ENCODE peak calls at places on chromosomes 5 and 9, in four cellular contexts. J is right cardiac atrium, H is HCT116, N is right lobe of liver. I is an unnamed sample.

GRCh38 chr5:54217826-54218503 is 92.4 kb downstream of the ARL15 start:
- DNase-seq in N (peak; percentile 48), J (no peak), H (peak; percentile 39), I (no peak)

GRCh38 chr9:15154677-15155076 is 152.3 kb downstream of the TTC39B start:
- DNase-seq in H (no peak), J (no peak), N (no peak), I (no peak)

GRCh38 chr5:89343666-89344065 is 460.7 kb upstream of the MEF2C start:
- DNase-seq in N (no peak), J (no peak), H (no peak), I (no peak)

GRCh38 chr9:133640580-133641395 is 4.6 kb downstream of the DBH start:
- DNase-seq in J (no peak), N (no peak), H (no peak), I (no peak)

GRCh38 chr5:122743231-122743630 is 31.6 kb upstream of the SNX2 start:
- DNase-seq in N (no peak), H (no peak), J (no peak), I (no peak)

GRCh38 chr5:63398346-63398745 is 563.9 kb downstream of the HTR1A start:
- DNase-seq in J (no peak), H (no peak), N (no peak), I (no peak)

GRCh38 chr9:88660611-88661010 is 125.6 kb downstream of the NXNL2 start:
- DNase-seq in H (peak; percentile 12), J (no peak), N (no peak), I (no peak)

GRCh38 chr9:135085830-135086546 is 1.5 kb upstream of the OLFM1 start:
- DNase-seq in H (peak; percentile 54), N (peak; percentile 79), J (peak; percentile 90), I (peak; percentile 92)

GRCh38 chr5:84779206-84779605 is 394.5 kb upstream of the EDIL3 start:
- DNase-seq in H (no peak), N (no peak), J (no peak), I (no peak)

GRCh38 chr5:1759378-1759970 is 40.2 kb downstream of the MRPL36 start:
- DNase-seq in H (no peak), J (peak; percentile 9), N (peak; percentile 28), I (no peak)

GRCh38 chr9:34498511-34498910 is 24.3 kb downstream of the ENHO start:
- DNase-seq in H (no peak), N (no peak), J (no peak), I (no peak)

GRCh38 chr9:121984726-121985402 is 108.2 kb downstream of the TTLL11 start:
- DNase-seq in H (no peak), J (no peak), N (no peak), I (no peak)

GRCh38 chr5:127968998-127969397 is 114.6 kb upstream of the SLC12A2 start:
- DNase-seq in N (no peak), H (no peak), J (no peak), I (no peak)

GRCh38 chr5:143870871-143871632 is 59.1 kb downstream of the HMHB1 start:
- DNase-seq in H (no peak), J (no peak), N (no peak), I (no peak)

GRCh38 chr9:89639367-89639795 is 34.6 kb downstream of the GADD45G start:
- DNase-seq in H (no peak), N (peak; percentile 74), J (peak; percentile 93), I (no peak)

GRCh38 chr5:10332301-10332700 is 21.2 kb upstream of the MARCHF6 start:
- DNase-seq in N (no peak), J (no peak), H (no peak), I (no peak)
- H3K27ac ChIP-seq in N (peak overlapping the region; percentile 68), J (peak overlapping the region; percentile 81), H (no peak overlapping the region), I (no peak overlapping the region)

GRCh38 chr9:137417161-137418021 is 5.6 kb downstream of the EXD3 start:
- DNase-seq in H (no peak), N (no peak), J (peak; percentile 71), I (no peak)

GRCh38 chr9:137416006-137416562 is 6.9 kb downstream of the EXD3 start:
- DNase-seq in N (no peak), H (no peak), J (no peak), I (no peak)

GRCh38 chr9:137412431-137412830 is 10.5 kb downstream of the EXD3 start:
- DNase-seq in J (peak; percentile 56), N (no peak), H (no peak), I (no peak)

GRCh38 chr9:137415451-137415850 is 7.5 kb downstream of the EXD3 start:
- DNase-seq in J (no peak), H (no peak), N (no peak), I (no peak)

GRCh38 chr9:137416563-137417151 is 6.3 kb downstream of the EXD3 start:
- DNase-seq in N (no peak), H (no peak), J (peak; percentile 64), I (no peak)
- H3K4me3 ChIP-seq in N (no peak overlapping the region), H (no peak overlapping the region), J (no peak overlapping the region), I (peak overlapping the region; percentile 45)

GRCh38 chr5:132389051-132389331 is 19.5 kb downstream of the SLC22A5 start:
- DNase-seq in N (no peak), J (no peak), H (no peak), I (no peak)
- H3K4me1 ChIP-seq in N (no peaks in the 10 kb centered on the region), J (peaks cover 10% of the 10 kb centered on the region), H (peaks cover 61% of the 10 kb centered on the region), I (peaks cover 48% of the 10 kb centered on the region)

DNA sequence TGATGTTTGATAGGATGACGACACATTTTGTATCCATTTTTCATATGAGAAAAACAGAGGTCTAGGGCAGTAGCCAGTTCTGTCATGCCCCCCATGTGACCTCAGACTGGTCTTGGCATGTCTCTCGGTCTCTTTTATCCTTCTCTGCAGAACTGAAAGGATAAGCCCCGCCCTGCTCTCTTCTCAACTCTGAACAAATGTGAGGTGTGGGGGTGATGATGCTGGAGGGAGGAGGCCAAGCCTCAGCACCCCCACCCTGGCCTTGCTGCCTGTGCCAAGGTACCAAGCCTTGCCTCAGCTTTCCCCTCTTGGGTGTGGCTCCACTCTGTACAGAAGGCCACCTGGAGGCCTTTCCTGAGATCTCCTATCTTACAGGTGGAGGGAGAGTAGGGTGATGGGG is 19.5 kb upstream of the CRB2 start:
- DNase-seq in N (no peak), J (no peak), H (no peak), I (no peak)
- H3K27ac ChIP-seq in N (no peak overlapping the region), J (no peak overlapping the region), H (no peak overlapping the region), I (no peak overlapping the region)

DNA sequence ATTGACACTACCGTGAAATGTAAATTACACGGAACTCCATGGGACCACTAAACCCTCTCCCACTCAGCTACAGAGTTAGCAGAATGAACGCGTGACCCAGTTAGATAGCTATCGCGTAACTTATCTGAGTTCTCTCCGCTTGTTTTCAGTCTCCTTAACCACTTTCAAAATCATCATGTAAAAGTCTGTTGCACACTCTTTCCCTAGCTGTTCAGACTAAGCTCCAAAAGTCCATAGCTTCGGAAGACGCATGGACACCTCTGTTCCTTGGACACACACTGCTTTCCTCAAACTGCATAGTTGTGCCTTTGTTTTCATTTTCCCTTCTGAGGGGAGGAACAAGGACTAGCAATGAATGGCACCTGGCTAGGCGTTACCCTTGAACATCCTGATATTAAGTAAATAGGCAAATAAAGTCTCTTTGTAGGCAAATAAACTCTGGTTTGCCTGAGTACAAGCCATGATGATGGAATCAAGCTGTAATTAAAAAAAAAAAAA is 83.3 kb downstream of the DAPK1 start:
- DNase-seq in H (no peak), J (no peak), N (no peak), I (no peak)
- H3K4me3 ChIP-seq in H (no peak overlapping the region), J (no peak overlapping the region), N (peak overlapping the region; percentile 36), I (no peak overlapping the region)